ENCODE peak calls at places on chromosome 18, in four cellular contexts. Z is psoas muscle; G is K562; X is CD8-positive, alpha-beta T cell. K is an unnamed sample.

GRCh38 chr18:53457068-53457467 is 767.4 kb downstream of the MBD2 start:
- DNase-seq in Z (no peak), G (no peak), X (no peak), K (no peak)

GRCh38 chr18:3330622-3331021 is 68.7 kb downstream of the MYL12B start:
- DNase-seq in Z (no peak), G (no peak), X (no peak), K (no peak)

GRCh38 chr18:32478818-32479217 is 8.1 kb upstream of the GAREM1 start:
- DNase-seq in Z (no peak), G (no peak), X (no peak), K (no peak)

GRCh38 chr18:44920441-44920840 is 239.8 kb downstream of the SETBP1 start:
- DNase-seq in Z (no peak), G (no peak), X (no peak), K (no peak)

GRCh38 chr18:9869713-9870430 is 15.9 kb upstream of the TXNDC2 start:
- DNase-seq in Z (no peak), G (peak; percentile 97), X (no peak), K (no peak)

GRCh38 chr18:54388203-54389142 is 30.8 kb downstream of the C18orf54 start:
- DNase-seq in Z (no peak), G (peak; percentile 83), X (no peak), K (no peak)

GRCh38 chr18:2963048-2963447 is 49.9 kb downstream of the LPIN2 start:
- DNase-seq in Z (no peak), G (no peak), X (peak; percentile 65), K (no peak)

GRCh38 chr18:11021477-11021876 is 127.9 kb downstream of the PIEZO2 start:
- DNase-seq in Z (no peak), G (no peak), X (no peak), K (no peak)

GRCh38 chr18:56284319-56284718 is 354.1 kb downstream of the TXNL1 start:
- DNase-seq in Z (no peak), G (no peak), X (no peak), K (no peak)

GRCh38 chr18:56289381-56289780 is 349.0 kb downstream of the TXNL1 start:
- DNase-seq in Z (no peak), G (no peak), X (no peak), K (no peak)

GRCh38 chr18:56285387-56286055 is 352.9 kb downstream of the TXNL1 start:
- DNase-seq in Z (no peak), G (no peak), X (no peak), K (no peak)

GRCh38 chr18:56283346-56283745 is 355.0 kb downstream of the TXNL1 start:
- DNase-seq in Z (no peak), G (no peak), X (no peak), K (no peak)

DNA sequence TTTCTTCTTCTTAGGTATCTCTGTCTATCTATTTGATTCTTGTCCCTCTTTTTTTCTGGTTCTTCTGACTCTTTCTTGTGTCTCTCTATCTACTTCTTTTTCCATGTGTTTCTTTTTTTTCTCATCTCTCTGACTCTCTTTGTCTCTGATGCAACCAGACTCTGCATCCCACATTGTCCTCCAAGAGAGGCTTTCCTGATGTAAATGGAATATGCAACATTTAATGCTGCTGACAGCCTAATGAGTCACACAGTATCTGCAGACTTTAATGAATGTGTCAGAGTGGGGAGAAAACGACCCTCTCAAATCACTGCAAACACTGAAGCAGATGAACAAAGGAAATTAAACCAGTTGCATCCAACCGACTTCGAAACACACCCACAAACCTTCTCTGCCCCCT is 351.6 kb downstream of the TXNL1 start:
- DNase-seq in Z (no peak), G (no peak), X (no peak), K (no peak)
- H3K27ac ChIP-seq in Z (no peak overlapping the region), G (no peak overlapping the region), X (no peak overlapping the region), K (no peak overlapping the region)

GRCh38 chr18:6553234-6553900 is 138.7 kb upstream of the L3MBTL4 start:
- DNase-seq in Z (no peak), G (no peak), X (no peak), K (no peak)
- H3K4me3 ChIP-seq in Z (no peak overlapping the region), G (no peak overlapping the region), X (no peak overlapping the region), K (no peak overlapping the region)

DNA sequence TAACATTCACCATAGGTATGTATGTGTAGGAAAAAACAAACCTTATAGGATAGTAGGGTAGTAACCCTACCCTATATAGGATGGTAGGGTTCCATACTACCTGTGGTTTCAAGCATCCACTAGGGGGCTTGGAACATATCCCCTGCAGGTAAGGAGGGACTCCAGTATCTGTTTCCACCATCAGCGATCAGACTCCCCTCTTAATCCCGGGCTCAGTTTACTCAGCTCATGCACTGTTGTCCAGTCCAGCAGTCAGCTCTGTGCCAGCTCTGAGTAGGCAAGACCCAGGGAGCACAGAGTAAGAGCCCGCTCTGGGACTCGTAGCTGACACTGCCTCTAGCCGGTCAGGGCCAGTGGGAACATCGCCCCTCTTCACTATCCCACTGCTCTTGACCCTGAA is 61.7 kb downstream of the MEX3C start:
- DNase-seq in Z (no peak), G (no peak), X (no peak), K (peak; percentile 42)
- TF ChIP-seq CTCF in Z (no peak), G (peak; percentile 18), X (peak; percentile 16), K (peak; percentile 68)

GRCh38 chr18:80108739-80109675 is at the start of gene ADNP2:
- DNase-seq in Z (peak; percentile 78), G (peak; percentile 94), X (peak; percentile 80), K (peak; percentile 96)

GRCh38 chr18:80107396-80107795 is 1.7 kb upstream of the ADNP2 start:
- DNase-seq in Z (no peak), G (no peak), X (no peak), K (no peak)

GRCh38 chr18:80112623-80113248 is 3.7 kb downstream of the ADNP2 start:
- DNase-seq in Z (no peak), G (peak; percentile 30), X (no peak), K (no peak)

GRCh38 chr18:80108122-80108536 is 933 bp upstream of the ADNP2 start:
- DNase-seq in Z (peak; percentile 17), G (no peak), X (no peak), K (no peak)

GRCh38 chr18:80109676-80110078 is 615 bp downstream of the ADNP2 start:
- DNase-seq in Z (peak; percentile 29), G (peak; percentile 35), X (peak; percentile 30), K (peak; percentile 60)
- H3K27ac ChIP-seq in Z (peak overlapping the region; percentile 81), G (peak overlapping the region; percentile 92), X (peak overlapping the region; percentile 54), K (peak overlapping the region; percentile 41)

DNA sequence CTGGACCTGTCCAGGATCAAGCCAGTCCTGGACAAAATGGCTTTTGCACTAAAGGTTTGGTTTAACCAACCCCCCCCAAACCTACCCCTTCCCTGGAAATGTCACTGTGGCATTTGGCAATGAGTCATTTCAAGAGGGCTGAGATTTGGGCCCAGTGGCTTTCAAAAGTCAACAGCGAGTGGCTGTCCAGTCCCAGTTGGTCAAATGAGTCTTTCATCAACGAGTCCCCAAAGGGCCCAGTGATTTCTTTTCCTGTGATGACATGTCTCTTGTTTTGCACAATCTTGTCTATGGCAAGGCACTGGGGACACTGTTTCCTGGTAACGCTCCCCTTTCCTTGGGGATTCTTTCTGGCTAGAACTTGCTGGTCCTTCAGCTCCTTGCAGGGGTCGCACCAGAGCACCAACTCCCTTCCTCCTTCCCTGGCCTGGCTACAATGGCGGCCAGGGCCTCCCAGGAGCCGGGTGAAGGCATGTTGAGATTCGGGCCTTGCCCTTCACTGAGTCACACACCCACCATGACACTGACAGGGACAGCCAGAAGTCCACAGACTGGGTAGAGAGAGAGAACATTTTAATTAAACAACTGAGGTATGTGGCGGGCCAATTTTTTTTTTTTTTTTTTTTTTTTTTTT is 87.2 kb downstream of the SMAD7 start:
- DNase-seq in Z (no peak), G (no peak), X (no peak), K (no peak)
- H3K4me3 ChIP-seq in Z (no peak overlapping the region), G (no peak overlapping the region), X (no peak overlapping the region), K (no peak overlapping the region)

GRCh38 chr18:27666070-27666469 is 481.0 kb upstream of the CHST9 start:
- DNase-seq in Z (no peak), G (no peak), X (no peak), K (no peak)

GRCh38 chr18:27662537-27662936 is 477.4 kb upstream of the CHST9 start:
- DNase-seq in Z (no peak), G (no peak), X (no peak), K (no peak)

GRCh38 chr18:27667064-27667463 is 482.0 kb upstream of the CHST9 start:
- DNase-seq in Z (no peak), G (no peak), X (no peak), K (no peak)

GRCh38 chr18:27665264-27665799 is 480.2 kb upstream of the CHST9 start:
- DNase-seq in Z (no peak), G (no peak), X (no peak), K (no peak)

GRCh38 chr18:27668126-27668525 is 483.0 kb upstream of the CHST9 start:
- DNase-seq in Z (no peak), G (no peak), X (no peak), K (no peak)
- TF ChIP-seq CTCF in Z (no peak), G (no peak), X (no peak), K (no peak)

GRCh38 chr18:26656401-26656943 is 108.1 kb upstream of the KCTD1 start:
- DNase-seq in Z (peak; percentile 15), G (no peak), X (no peak), K (no peak)

GRCh38 chr18:26655614-26656400 is 107.5 kb upstream of the KCTD1 start:
- DNase-seq in Z (peak; percentile 48), G (no peak), X (no peak), K (peak; percentile 68)

GRCh38 chr18:26655010-26655613 is 106.8 kb upstream of the KCTD1 start:
- DNase-seq in Z (no peak), G (no peak), X (no peak), K (no peak)

GRCh38 chr18:26652501-26652900 is 104.1 kb upstream of the KCTD1 start:
- DNase-seq in Z (no peak), G (no peak), X (no peak), K (no peak)

GRCh38 chr18:26654173-26655009 is 106.0 kb upstream of the KCTD1 start:
- DNase-seq in Z (no peak), G (no peak), X (no peak), K (no peak)
- H3K27ac ChIP-seq in Z (no peak overlapping the region), G (no peak overlapping the region), X (no peak overlapping the region), K (no peak overlapping the region)